ENCODE peak calls at places on chromosomes 1 and 21, in nine cellular contexts. One of them, this sample, is unnamed.

GRCh38 chr1:47188901-47189785 is 693 bp downstream of the PDZK1IP1 start:
- DNase-seq in GM10248: no peak
- DNase-seq in ovary: no peak
- DNase-seq in K562: no peak
- DNase-seq in left lung: no peak
- DNase-seq in astrocyte of the spinal cord: no peak
- DNase-seq in AG09319: no peak
- DNase-seq in HFF-Myc: no peak
- DNase-seq in ascending aorta: peak
- DNase-seq in this sample: no peak

GRCh38 chr1:150696590-150696989 is 364 bp downstream of the GOLPH3L start:
- DNase-seq in GM10248: no peak
- DNase-seq in ovary: no peak
- DNase-seq in K562: peak
- DNase-seq in left lung: no peak
- DNase-seq in astrocyte of the spinal cord: no peak
- DNase-seq in AG09319: no peak
- DNase-seq in HFF-Myc: no peak
- DNase-seq in ascending aorta: no peak
- DNase-seq in this sample: no peak

GRCh38 chr21:33300701-33301631 is 23.8 kb upstream of the IFNAR1 start:
- DNase-seq in GM10248: no peak
- DNase-seq in ovary: no peak
- DNase-seq in K562: peak
- DNase-seq in left lung: peak
- DNase-seq in astrocyte of the spinal cord: no peak
- DNase-seq in AG09319: no peak
- DNase-seq in HFF-Myc: no peak
- DNase-seq in ascending aorta: peak
- DNase-seq in this sample: no peak

GRCh38 chr1:31259746-31260145 is 20.1 kb upstream of the NKAIN1 start:
- DNase-seq in GM10248: no peak
- DNase-seq in ovary: no peak
- DNase-seq in K562: no peak
- DNase-seq in left lung: no peak
- DNase-seq in astrocyte of the spinal cord: no peak
- DNase-seq in AG09319: no peak
- DNase-seq in HFF-Myc: no peak
- DNase-seq in ascending aorta: no peak
- DNase-seq in this sample: no peak

GRCh38 chr1:36511804-36512798 is 29.4 kb upstream of the CSF3R start:
- DNase-seq in GM10248: no peak
- DNase-seq in ovary: no peak
- DNase-seq in K562: no peak
- DNase-seq in left lung: no peak
- DNase-seq in astrocyte of the spinal cord: no peak
- DNase-seq in AG09319: no peak
- DNase-seq in HFF-Myc: peak
- DNase-seq in ascending aorta: no peak
- DNase-seq in this sample: peak

GRCh38 chr1:93015590-93015989 is 54.3 kb upstream of the DIPK1A start:
- DNase-seq in GM10248: no peak
- DNase-seq in ovary: no peak
- DNase-seq in K562: no peak
- DNase-seq in left lung: no peak
- DNase-seq in astrocyte of the spinal cord: no peak
- DNase-seq in AG09319: no peak
- DNase-seq in HFF-Myc: no peak
- DNase-seq in ascending aorta: no peak
- DNase-seq in this sample: peak

GRCh38 chr1:199612976-199613774 is 414.3 kb upstream of the NR5A2 start:
- DNase-seq in GM10248: no peak
- DNase-seq in ovary: no peak
- DNase-seq in K562: no peak
- DNase-seq in left lung: no peak
- DNase-seq in astrocyte of the spinal cord: peak
- DNase-seq in AG09319: no peak
- DNase-seq in HFF-Myc: no peak
- DNase-seq in ascending aorta: no peak
- DNase-seq in this sample: peak

GRCh38 chr1:21299780-21300395 is 9.6 kb upstream of the ECE1 start:
- DNase-seq in GM10248: no peak
- DNase-seq in ovary: no peak
- DNase-seq in K562: no peak
- DNase-seq in left lung: no peak
- DNase-seq in astrocyte of the spinal cord: no peak
- DNase-seq in AG09319: no peak
- DNase-seq in HFF-Myc: no peak
- DNase-seq in ascending aorta: no peak
- DNase-seq in this sample: no peak

GRCh38 chr1:22454476-22455056 is 2.9 kb downstream of the ZBTB40 start:
- DNase-seq in GM10248: no peak
- DNase-seq in ovary: no peak
- DNase-seq in K562: peak
- DNase-seq in left lung: no peak
- DNase-seq in astrocyte of the spinal cord: no peak
- DNase-seq in AG09319: no peak
- DNase-seq in HFF-Myc: no peak
- DNase-seq in ascending aorta: no peak
- DNase-seq in this sample: no peak

GRCh38 chr1:171220551-171221175 is 27.6 kb upstream of the FMO1 start:
- DNase-seq in GM10248: no peak
- DNase-seq in ovary: peak
- DNase-seq in K562: no peak
- DNase-seq in left lung: no peak
- DNase-seq in astrocyte of the spinal cord: peak
- DNase-seq in AG09319: no peak
- DNase-seq in HFF-Myc: no peak
- DNase-seq in ascending aorta: no peak
- DNase-seq in this sample: no peak

GRCh38 chr1:171219751-171220385 is 28.4 kb upstream of the FMO1 start:
- DNase-seq in GM10248: no peak
- DNase-seq in ovary: no peak
- DNase-seq in K562: no peak
- DNase-seq in left lung: no peak
- DNase-seq in astrocyte of the spinal cord: peak
- DNase-seq in AG09319: peak
- DNase-seq in HFF-Myc: peak
- DNase-seq in ascending aorta: no peak
- DNase-seq in this sample: peak

GRCh38 chr1:171217658-171218443 is 30.4 kb upstream of the FMO1 start:
- DNase-seq in GM10248: no peak
- DNase-seq in ovary: no peak
- DNase-seq in K562: no peak
- DNase-seq in left lung: no peak
- DNase-seq in astrocyte of the spinal cord: no peak
- DNase-seq in AG09319: no peak
- DNase-seq in HFF-Myc: no peak
- DNase-seq in ascending aorta: no peak
- DNase-seq in this sample: no peak

GRCh38 chr1:171221665-171222591 is 26.4 kb upstream of the FMO1 start:
- DNase-seq in GM10248: no peak
- DNase-seq in ovary: peak
- DNase-seq in K562: no peak
- DNase-seq in left lung: no peak
- DNase-seq in astrocyte of the spinal cord: peak
- DNase-seq in AG09319: no peak
- DNase-seq in HFF-Myc: no peak
- DNase-seq in ascending aorta: no peak
- DNase-seq in this sample: no peak

GRCh38 chr1:171218661-171219060 is 29.6 kb upstream of the FMO1 start:
- DNase-seq in GM10248: no peak
- DNase-seq in ovary: no peak
- DNase-seq in K562: no peak
- DNase-seq in left lung: no peak
- DNase-seq in astrocyte of the spinal cord: no peak
- DNase-seq in AG09319: no peak
- DNase-seq in HFF-Myc: no peak
- DNase-seq in ascending aorta: no peak
- DNase-seq in this sample: no peak
- TF ChIP-seq CTCF in GM10248: no peak
- TF ChIP-seq CTCF in ovary: no peak
- TF ChIP-seq CTCF in K562: no peak
- TF ChIP-seq CTCF in left lung: no peak
- TF ChIP-seq CTCF in astrocyte of the spinal cord: no peak
- TF ChIP-seq CTCF in AG09319: no peak
- TF ChIP-seq CTCF in HFF-Myc: no peak
- TF ChIP-seq CTCF in ascending aorta: no peak
- TF ChIP-seq CTCF in this sample: no peak

GRCh38 chr1:203148127-203148526 is 20.6 kb downstream of the ADORA1 start:
- DNase-seq in GM10248: no peak
- DNase-seq in ovary: no peak
- DNase-seq in K562: peak
- DNase-seq in left lung: no peak
- DNase-seq in astrocyte of the spinal cord: no peak
- DNase-seq in AG09319: no peak
- DNase-seq in HFF-Myc: no peak
- DNase-seq in ascending aorta: no peak
- DNase-seq in this sample: no peak
- TF ChIP-seq CTCF in GM10248: no peak
- TF ChIP-seq CTCF in ovary: no peak
- TF ChIP-seq CTCF in K562: peak
- TF ChIP-seq CTCF in left lung: peak
- TF ChIP-seq CTCF in astrocyte of the spinal cord: peak
- TF ChIP-seq CTCF in AG09319: no peak
- TF ChIP-seq CTCF in HFF-Myc: peak
- TF ChIP-seq CTCF in ascending aorta: no peak
- TF ChIP-seq CTCF in this sample: peak

GRCh38 chr1:94541175-94542087 is at the start of gene F3:
- DNase-seq in GM10248: peak
- DNase-seq in ovary: peak
- DNase-seq in K562: peak
- DNase-seq in left lung: peak
- DNase-seq in astrocyte of the spinal cord: peak
- DNase-seq in AG09319: peak
- DNase-seq in HFF-Myc: no peak
- DNase-seq in ascending aorta: peak
- DNase-seq in this sample: peak
- TF ChIP-seq CTCF in GM10248: no peak
- TF ChIP-seq CTCF in ovary: no peak
- TF ChIP-seq CTCF in K562: no peak
- TF ChIP-seq CTCF in left lung: no peak
- TF ChIP-seq CTCF in astrocyte of the spinal cord: no peak
- TF ChIP-seq CTCF in AG09319: no peak
- TF ChIP-seq CTCF in HFF-Myc: no peak
- TF ChIP-seq CTCF in ascending aorta: no peak
- TF ChIP-seq CTCF in this sample: peak

GRCh38 chr1:205528887-205529825 is 24.7 kb downstream of the CDK18 start:
- DNase-seq in GM10248: peak
- DNase-seq in ovary: peak
- DNase-seq in K562: peak
- DNase-seq in left lung: peak
- DNase-seq in astrocyte of the spinal cord: peak
- DNase-seq in AG09319: peak
- DNase-seq in HFF-Myc: no peak
- DNase-seq in ascending aorta: peak
- DNase-seq in this sample: peak
- TF ChIP-seq CTCF in GM10248: peak
- TF ChIP-seq CTCF in ovary: peak
- TF ChIP-seq CTCF in K562: peak
- TF ChIP-seq CTCF in left lung: peak
- TF ChIP-seq CTCF in astrocyte of the spinal cord: peak
- TF ChIP-seq CTCF in AG09319: peak
- TF ChIP-seq CTCF in HFF-Myc: peak
- TF ChIP-seq CTCF in ascending aorta: peak
- TF ChIP-seq CTCF in this sample: peak

DNA sequence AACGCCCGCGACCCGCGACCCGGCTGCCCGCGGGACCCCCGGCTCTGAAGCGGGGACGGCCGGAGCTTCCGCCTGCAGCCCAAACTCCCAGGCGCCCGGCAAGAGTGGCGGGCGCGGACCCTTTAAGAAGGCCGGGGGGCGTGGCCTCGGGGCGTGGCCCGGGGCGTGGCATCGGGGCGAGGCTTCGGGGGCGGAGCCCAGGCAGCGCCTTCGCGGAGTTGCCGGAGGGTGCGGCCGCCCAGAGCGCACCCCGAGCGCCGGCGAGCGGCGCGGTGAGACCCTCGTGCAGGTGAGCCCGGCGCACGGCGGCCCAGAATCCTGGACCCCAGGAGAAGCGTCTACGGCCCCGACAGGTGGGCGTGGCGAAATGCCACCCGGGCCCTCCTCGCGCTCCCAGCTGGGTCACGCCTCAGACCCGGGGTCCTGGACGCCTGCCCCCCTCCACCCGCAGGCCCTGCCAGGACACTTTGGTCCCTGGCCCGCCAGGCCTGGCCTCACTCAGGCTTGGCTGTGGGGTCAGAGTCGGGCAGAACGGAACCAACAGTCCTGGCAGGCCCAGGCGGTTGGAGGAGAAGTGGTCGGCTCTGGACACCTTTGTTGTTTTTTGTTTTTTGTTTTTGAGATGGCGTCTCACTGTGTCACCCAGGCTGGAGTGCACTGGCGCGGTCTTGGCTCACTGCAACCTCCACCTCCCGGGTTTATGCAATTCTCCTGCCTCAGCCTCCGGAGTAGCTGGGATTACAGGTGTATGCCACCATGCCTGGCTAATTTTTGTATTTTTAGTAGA is 14.4 kb downstream of the RNF223 start:
- DNase-seq in GM10248: peak
- DNase-seq in ovary: peak
- DNase-seq in K562: peak
- DNase-seq in left lung: peak
- DNase-seq in astrocyte of the spinal cord: peak
- DNase-seq in AG09319: no peak
- DNase-seq in HFF-Myc: no peak
- DNase-seq in ascending aorta: peak
- DNase-seq in this sample: peak
- TF ChIP-seq CTCF in GM10248: no peak
- TF ChIP-seq CTCF in ovary: no peak
- TF ChIP-seq CTCF in K562: no peak
- TF ChIP-seq CTCF in left lung: no peak
- TF ChIP-seq CTCF in astrocyte of the spinal cord: no peak
- TF ChIP-seq CTCF in AG09319: no peak
- TF ChIP-seq CTCF in HFF-Myc: no peak
- TF ChIP-seq CTCF in ascending aorta: no peak
- TF ChIP-seq CTCF in this sample: peak

GRCh38 chr1:44314401-44314800 is 40.7 kb downstream of the ERI3 start:
- DNase-seq in GM10248: no peak
- DNase-seq in ovary: no peak
- DNase-seq in K562: no peak
- DNase-seq in left lung: no peak
- DNase-seq in astrocyte of the spinal cord: no peak
- DNase-seq in AG09319: no peak
- DNase-seq in HFF-Myc: no peak
- DNase-seq in ascending aorta: no peak
- DNase-seq in this sample: no peak
- TF ChIP-seq CTCF in GM10248: no peak
- TF ChIP-seq CTCF in ovary: no peak
- TF ChIP-seq CTCF in K562: no peak
- TF ChIP-seq CTCF in left lung: no peak
- TF ChIP-seq CTCF in astrocyte of the spinal cord: no peak
- TF ChIP-seq CTCF in AG09319: peak
- TF ChIP-seq CTCF in HFF-Myc: peak
- TF ChIP-seq CTCF in ascending aorta: no peak
- TF ChIP-seq CTCF in this sample: no peak

This sample was measured in HFFc6.